ENCODE peak calls at places on chromosomes 6 and 20, in five cellular contexts. One of them, this sample, is unnamed.
A peak's percentile ranks its signal among the peaks of the same experiment; 100 is the strongest.

GRCh38 chr6:17334265-17334664 is 53.1 kb downstream of the RBM24 start:
- DNase-seq in ovary: no peak
- DNase-seq in right cardiac atrium: no peak
- DNase-seq in K562: no peak
- DNase-seq in CD8-positive, alpha-beta T cell: no peak
- DNase-seq in this sample: peak; percentile 67

GRCh38 chr6:7173843-7174503 is 66.2 kb downstream of the RREB1 start:
- DNase-seq in CD8-positive, alpha-beta T cell: no peak
- DNase-seq in K562: peak; percentile 93
- DNase-seq in right cardiac atrium: no peak
- DNase-seq in ovary: no peak
- DNase-seq in this sample: no peak

GRCh38 chr20:4832469-4832868 is 110.8 kb downstream of the PRND start:
- DNase-seq in CD8-positive, alpha-beta T cell: no peak
- DNase-seq in K562: no peak
- DNase-seq in right cardiac atrium: no peak
- DNase-seq in ovary: no peak
- DNase-seq in this sample: no peak

GRCh38 chr20:4919047-4919704 is 82.1 kb downstream of the SLC23A2 start:
- DNase-seq in ovary: no peak
- DNase-seq in right cardiac atrium: no peak
- DNase-seq in K562: no peak
- DNase-seq in CD8-positive, alpha-beta T cell: no peak
- DNase-seq in this sample: no peak

GRCh38 chr20:53692465-53693067 is 98.9 kb upstream of the ZNF217 start:
- DNase-seq in CD8-positive, alpha-beta T cell: no peak
- DNase-seq in ovary: no peak
- DNase-seq in K562: no peak
- DNase-seq in right cardiac atrium: peak; percentile 59
- DNase-seq in this sample: no peak

GRCh38 chr6:37024665-37025337 is 19.3 kb downstream of the FGD2 start:
- DNase-seq in right cardiac atrium: no peak
- DNase-seq in CD8-positive, alpha-beta T cell: no peak
- DNase-seq in ovary: no peak
- DNase-seq in K562: no peak
- DNase-seq in this sample: peak; percentile 79

GRCh38 chr20:32965581-32966373 is 38.5 kb downstream of the SUN5 start:
- DNase-seq in K562: no peak
- DNase-seq in ovary: no peak
- DNase-seq in right cardiac atrium: no peak
- DNase-seq in CD8-positive, alpha-beta T cell: no peak
- DNase-seq in this sample: peak; percentile 31

GRCh38 chr20:946826-947225 is 30.7 kb upstream of the ANGPT4 start:
- DNase-seq in CD8-positive, alpha-beta T cell: no peak
- DNase-seq in right cardiac atrium: no peak
- DNase-seq in K562: no peak
- DNase-seq in ovary: no peak
- DNase-seq in this sample: no peak

GRCh38 chr6:24330137-24330732 is 27.6 kb downstream of the DCDC2 start:
- DNase-seq in K562: no peak
- DNase-seq in right cardiac atrium: no peak
- DNase-seq in ovary: no peak
- DNase-seq in CD8-positive, alpha-beta T cell: no peak
- DNase-seq in this sample: no peak

GRCh38 chr6:126804255-126805064 is 314.0 kb upstream of the RSPO3 start:
- DNase-seq in CD8-positive, alpha-beta T cell: no peak
- DNase-seq in K562: peak; percentile 6
- DNase-seq in right cardiac atrium: no peak
- DNase-seq in ovary: no peak
- DNase-seq in this sample: peak; percentile 67

GRCh38 chr6:133512410-133513016 is 271.4 kb downstream of the EYA4 start:
- DNase-seq in K562: peak; percentile 42
- DNase-seq in right cardiac atrium: peak; percentile 33
- DNase-seq in ovary: peak; percentile 45
- DNase-seq in CD8-positive, alpha-beta T cell: no peak
- DNase-seq in this sample: peak; percentile 20

GRCh38 chr20:30892704-30893345 is 364.6 kb upstream of the DEFB115 start:
- DNase-seq in ovary: no peak
- DNase-seq in CD8-positive, alpha-beta T cell: no peak
- DNase-seq in right cardiac atrium: no peak
- DNase-seq in K562: no peak
- DNase-seq in this sample: no peak
- H3K4me3 ChIP-seq in ovary: no peak overlapping the region
- H3K4me3 ChIP-seq in CD8-positive, alpha-beta T cell: no peak overlapping the region
- H3K4me3 ChIP-seq in right cardiac atrium: no peak overlapping the region
- H3K4me3 ChIP-seq in K562: no peak overlapping the region
- H3K4me3 ChIP-seq in this sample: no peak overlapping the region

DNA sequence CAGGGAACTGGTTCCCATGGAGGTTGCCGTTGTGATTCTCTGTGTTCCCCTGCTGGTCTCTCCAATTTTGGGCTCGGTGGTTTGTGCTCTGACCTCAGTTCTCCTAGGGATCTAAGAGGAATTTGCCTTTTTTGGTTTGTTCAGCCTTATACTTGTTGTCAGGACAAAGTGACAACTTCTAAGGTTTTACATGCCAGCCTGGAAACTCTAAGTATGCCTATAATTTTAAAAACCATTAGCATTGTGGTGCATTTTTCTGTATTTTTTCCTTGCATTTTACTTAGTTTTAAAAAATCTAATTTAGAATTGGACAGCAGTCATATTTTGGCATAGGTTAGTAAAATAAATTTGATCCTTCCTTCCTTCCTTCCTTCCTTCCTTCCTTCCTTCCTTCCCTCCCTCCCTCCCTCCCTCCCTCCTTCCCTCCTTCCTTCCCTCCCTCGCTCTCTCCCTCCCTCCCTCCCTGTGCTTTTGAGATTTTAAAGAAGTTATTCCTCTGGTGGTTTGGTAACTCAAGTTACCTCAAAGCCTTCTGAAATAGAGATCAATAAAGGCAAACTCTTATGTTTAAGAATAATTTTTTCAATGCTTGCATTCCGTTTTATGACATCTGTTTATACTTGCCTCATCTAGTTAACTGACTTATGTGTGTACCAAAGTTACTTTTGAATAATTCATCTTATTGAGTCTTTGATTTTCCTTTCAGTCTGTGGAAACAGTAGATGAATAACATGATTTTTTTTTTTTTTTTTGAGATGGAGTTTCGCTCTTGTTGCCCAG is 141.3 kb upstream of the RGS17 start:
- DNase-seq in CD8-positive, alpha-beta T cell: no peak
- DNase-seq in K562: no peak
- DNase-seq in right cardiac atrium: no peak
- DNase-seq in ovary: no peak
- DNase-seq in this sample: no peak
- H3K4me3 ChIP-seq in CD8-positive, alpha-beta T cell: no peak overlapping the region
- H3K4me3 ChIP-seq in K562: no peak overlapping the region
- H3K4me3 ChIP-seq in right cardiac atrium: no peak overlapping the region
- H3K4me3 ChIP-seq in ovary: no peak overlapping the region
- H3K4me3 ChIP-seq in this sample: no peak overlapping the region

GRCh38 chr6:168643401-168643800 is 202.4 kb downstream of the SMOC2 start:
- DNase-seq in right cardiac atrium: no peak
- DNase-seq in ovary: no peak
- DNase-seq in K562: no peak
- DNase-seq in CD8-positive, alpha-beta T cell: no peak
- DNase-seq in this sample: no peak

GRCh38 chr6:168641455-168641854 is 200.5 kb downstream of the SMOC2 start:
- DNase-seq in right cardiac atrium: no peak
- DNase-seq in CD8-positive, alpha-beta T cell: no peak
- DNase-seq in K562: no peak
- DNase-seq in ovary: no peak
- DNase-seq in this sample: no peak

GRCh38 chr6:168640181-168640580 is 199.2 kb downstream of the SMOC2 start:
- DNase-seq in right cardiac atrium: no peak
- DNase-seq in ovary: no peak
- DNase-seq in K562: no peak
- DNase-seq in CD8-positive, alpha-beta T cell: no peak
- DNase-seq in this sample: no peak

GRCh38 chr6:168638497-168639072 is 197.6 kb downstream of the SMOC2 start:
- DNase-seq in right cardiac atrium: no peak
- DNase-seq in K562: no peak
- DNase-seq in ovary: no peak
- DNase-seq in CD8-positive, alpha-beta T cell: no peak
- DNase-seq in this sample: no peak

GRCh38 chr6:168640738-168641137 is 199.8 kb downstream of the SMOC2 start:
- DNase-seq in ovary: no peak
- DNase-seq in CD8-positive, alpha-beta T cell: no peak
- DNase-seq in right cardiac atrium: no peak
- DNase-seq in K562: no peak
- DNase-seq in this sample: no peak
- H3K4me3 ChIP-seq in ovary: no peak overlapping the region
- H3K4me3 ChIP-seq in CD8-positive, alpha-beta T cell: no peak overlapping the region
- H3K4me3 ChIP-seq in right cardiac atrium: no peak overlapping the region
- H3K4me3 ChIP-seq in K562: no peak overlapping the region
- H3K4me3 ChIP-seq in this sample: no peak overlapping the region

GRCh38 chr6:96562886-96563285 is at the start of gene FHL5:
- DNase-seq in ovary: no peak
- DNase-seq in CD8-positive, alpha-beta T cell: no peak
- DNase-seq in K562: no peak
- DNase-seq in right cardiac atrium: no peak
- DNase-seq in this sample: no peak
- H3K4me3 ChIP-seq in ovary: peak within 1 kb of the TSS; percentile 4
- H3K4me3 ChIP-seq in CD8-positive, alpha-beta T cell: no peak within 1 kb of the TSS
- H3K4me3 ChIP-seq in K562: no peak within 1 kb of the TSS
- H3K4me3 ChIP-seq in right cardiac atrium: no peak within 1 kb of the TSS
- H3K4me3 ChIP-seq in this sample: no peak within 1 kb of the TSS

GRCh38 chr6:75818061-75818855 is 69.2 kb downstream of the MYO6 start:
- DNase-seq in K562: no peak
- DNase-seq in CD8-positive, alpha-beta T cell: no peak
- DNase-seq in ovary: no peak
- DNase-seq in right cardiac atrium: no peak
- DNase-seq in this sample: no peak

GRCh38 chr6:75815756-75816155 is 66.7 kb downstream of the MYO6 start:
- DNase-seq in CD8-positive, alpha-beta T cell: no peak
- DNase-seq in K562: no peak
- DNase-seq in ovary: no peak
- DNase-seq in right cardiac atrium: no peak
- DNase-seq in this sample: no peak

GRCh38 chr6:75812560-75812959 is 63.5 kb downstream of the MYO6 start:
- DNase-seq in K562: no peak
- DNase-seq in right cardiac atrium: no peak
- DNase-seq in ovary: no peak
- DNase-seq in CD8-positive, alpha-beta T cell: no peak
- DNase-seq in this sample: no peak

GRCh38 chr6:75808507-75808906 is 59.5 kb downstream of the MYO6 start:
- DNase-seq in right cardiac atrium: no peak
- DNase-seq in K562: no peak
- DNase-seq in ovary: no peak
- DNase-seq in CD8-positive, alpha-beta T cell: no peak
- DNase-seq in this sample: no peak

GRCh38 chr6:75813476-75814250 is 64.6 kb downstream of the MYO6 start:
- DNase-seq in K562: no peak
- DNase-seq in right cardiac atrium: no peak
- DNase-seq in ovary: no peak
- DNase-seq in CD8-positive, alpha-beta T cell: no peak
- DNase-seq in this sample: no peak
- H3K4me3 ChIP-seq in K562: no peak overlapping the region
- H3K4me3 ChIP-seq in right cardiac atrium: no peak overlapping the region
- H3K4me3 ChIP-seq in ovary: no peak overlapping the region
- H3K4me3 ChIP-seq in CD8-positive, alpha-beta T cell: no peak overlapping the region
- H3K4me3 ChIP-seq in this sample: no peak overlapping the region

GRCh38 chr6:146544783-146545182 is 1.1 kb downstream of the RAB32 start:
- DNase-seq in ovary: no peak
- DNase-seq in right cardiac atrium: no peak
- DNase-seq in K562: no peak
- DNase-seq in CD8-positive, alpha-beta T cell: no peak
- DNase-seq in this sample: no peak
- H3K4me3 ChIP-seq in ovary: peak overlapping the region; percentile 73
- H3K4me3 ChIP-seq in right cardiac atrium: peak overlapping the region; percentile 88
- H3K4me3 ChIP-seq in K562: no peak overlapping the region
- H3K4me3 ChIP-seq in CD8-positive, alpha-beta T cell: no peak overlapping the region
- H3K4me3 ChIP-seq in this sample: peak overlapping the region; percentile 90

GRCh38 chr6:42227173-42227850 is 9.7 kb upstream of the MRPS10 start:
- DNase-seq in ovary: no peak
- DNase-seq in CD8-positive, alpha-beta T cell: no peak
- DNase-seq in right cardiac atrium: no peak
- DNase-seq in K562: no peak
- DNase-seq in this sample: no peak
- H3K4me3 ChIP-seq in ovary: no peak overlapping the region
- H3K4me3 ChIP-seq in CD8-positive, alpha-beta T cell: no peak overlapping the region
- H3K4me3 ChIP-seq in right cardiac atrium: no peak overlapping the region
- H3K4me3 ChIP-seq in K562: no peak overlapping the region
- H3K4me3 ChIP-seq in this sample: no peak overlapping the region

GRCh38 chr6:35147101-35147885 is 6.2 kb upstream of the TCP11 start:
- DNase-seq in ovary: no peak
- DNase-seq in right cardiac atrium: no peak
- DNase-seq in K562: no peak
- DNase-seq in CD8-positive, alpha-beta T cell: no peak
- DNase-seq in this sample: no peak
- H3K4me3 ChIP-seq in ovary: no peak overlapping the region
- H3K4me3 ChIP-seq in right cardiac atrium: no peak overlapping the region
- H3K4me3 ChIP-seq in K562: no peak overlapping the region
- H3K4me3 ChIP-seq in CD8-positive, alpha-beta T cell: no peak overlapping the region
- H3K4me3 ChIP-seq in this sample: no peak overlapping the region

DNA sequence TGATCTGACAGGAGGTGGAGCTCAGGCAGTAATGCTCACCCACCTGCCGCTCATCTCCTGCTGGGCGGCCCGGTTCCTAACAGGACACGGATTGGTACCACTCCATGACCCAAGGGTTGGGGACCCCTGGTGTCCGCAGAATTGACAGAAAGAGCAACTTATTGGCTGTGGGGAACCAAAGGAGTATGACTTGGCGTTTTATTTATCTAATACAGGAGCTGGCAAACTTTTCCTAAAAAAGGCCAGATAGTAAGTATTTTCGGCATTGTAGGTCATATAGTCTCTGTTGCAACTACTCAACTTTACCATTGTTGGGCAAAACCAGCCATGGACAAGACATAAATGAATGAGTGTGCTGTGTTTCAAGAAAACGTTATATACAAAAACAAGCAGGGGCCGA is 44.4 kb upstream of the TRAF3IP2 start:
- DNase-seq in K562: no peak
- DNase-seq in right cardiac atrium: no peak
- DNase-seq in CD8-positive, alpha-beta T cell: no peak
- DNase-seq in ovary: no peak
- DNase-seq in this sample: no peak
- H3K4me3 ChIP-seq in K562: no peak overlapping the region
- H3K4me3 ChIP-seq in right cardiac atrium: no peak overlapping the region
- H3K4me3 ChIP-seq in CD8-positive, alpha-beta T cell: no peak overlapping the region
- H3K4me3 ChIP-seq in ovary: no peak overlapping the region
- H3K4me3 ChIP-seq in this sample: no peak overlapping the region